ENCODE peak calls at places on chromosomes 1 and 21, in seven cellular contexts. S is aorta; Q is PC-9; E is CD4-positive, alpha-beta memory T cell; C is endodermal cell; N is fibroblast of lung; V is ovary. X is an unnamed sample.

GRCh38 chr21:42674351-42674940 is 21.0 kb downstream of the PDE9A start:
- DNase-seq in S (no peak), Q (no peak), E (no peak), C (peak), N (no peak), V (peak), X (no peak)

GRCh38 chr1:180981596-180982387 is 40.9 kb downstream of the STX6 start:
- DNase-seq in S (no peak), Q (no peak), E (peak), C (peak), N (peak), V (no peak), X (no peak)

GRCh38 chr1:62425041-62425440 is 11.8 kb upstream of the USP1 start:
- DNase-seq in S (no peak), Q (no peak), E (no peak), C (no peak), N (no peak), V (no peak), X (no peak)

GRCh38 chr1:115214098-115214497 is 124.0 kb downstream of the NGF start:
- DNase-seq in S (no peak), Q (no peak), E (no peak), C (no peak), N (no peak), V (no peak), X (no peak)

GRCh38 chr1:228289996-228290881 is 82.4 kb downstream of the OBSCN start:
- DNase-seq in S (peak), Q (no peak), E (no peak), C (no peak), N (no peak), V (peak), X (no peak)

GRCh38 chr1:58456470-58456869 is 90.1 kb downstream of the OMA1 start:
- DNase-seq in S (no peak), Q (no peak), E (no peak), C (no peak), N (peak), V (no peak), X (no peak)

GRCh38 chr21:29725025-29725736 is 214.6 kb downstream of the GRIK1 start:
- DNase-seq in S (no peak), Q (no peak), E (no peak), C (no peak), N (no peak), V (no peak), X (no peak)

GRCh38 chr1:86487131-86487804 is 18.5 kb downstream of the CLCA1 start:
- DNase-seq in S (no peak), Q (no peak), E (no peak), C (no peak), N (peak), V (no peak), X (peak)

GRCh38 chr1:37851782-37852210 is 7.6 kb downstream of the MTF1 start:
- DNase-seq in S (no peak), Q (no peak), E (no peak), C (no peak), N (no peak), V (no peak), X (no peak)

GRCh38 chr1:155255243-155256100 is at the start of gene ENTREP3:
- DNase-seq in S (peak), Q (peak), E (peak), C (peak), N (peak), V (peak), X (peak)

GRCh38 chr1:115411388-115412063 is 73.5 kb upstream of the NGF start:
- DNase-seq in S (no peak), Q (no peak), E (no peak), C (no peak), N (peak), V (no peak), X (peak)

GRCh38 chr1:150233359-150234308 is 2.3 kb downstream of the ANP32E start:
- DNase-seq in S (peak), Q (no peak), E (no peak), C (peak), N (peak), V (no peak), X (peak)

GRCh38 chr1:236457775-236458174 is 63.7 kb downstream of the EDARADD start:
- DNase-seq in S (no peak), Q (no peak), E (no peak), C (no peak), N (no peak), V (no peak), X (no peak)

GRCh38 chr1:248821101-248821500 is 4.6 kb downstream of the SH3BP5L start:
- DNase-seq in S (peak), Q (no peak), E (no peak), C (no peak), N (peak), V (no peak), X (peak)

GRCh38 chr1:228152097-228152917 is 2.6 kb downstream of the GJC2 start:
- DNase-seq in S (peak), Q (no peak), E (no peak), C (no peak), N (no peak), V (peak), X (no peak)

GRCh38 chr1:245378352-245379144 is 223.8 kb downstream of the KIF26B start:
- DNase-seq in S (no peak), Q (no peak), E (no peak), C (peak), N (no peak), V (no peak), X (no peak)

GRCh38 chr1:209688746-209689234 is 13.6 kb downstream of the G0S2 start:
- DNase-seq in S (no peak), Q (no peak), E (no peak), C (no peak), N (peak), V (no peak), X (peak)

GRCh38 chr21:20419780-20420179 is 578.4 kb upstream of the NCAM2 start:
- DNase-seq in S (no peak), Q (no peak), E (no peak), C (no peak), N (no peak), V (no peak), X (peak)

GRCh38 chr1:226676381-226676780 is 62.7 kb downstream of the ITPKB start:
- DNase-seq in S (no peak), Q (no peak), E (no peak), C (no peak), N (peak), V (no peak), X (no peak)

GRCh38 chr1:108049083-108049819 is 84.3 kb upstream of the VAV3 start:
- DNase-seq in S (no peak), Q (no peak), E (no peak), C (peak), N (peak), V (no peak), X (no peak)

GRCh38 chr21:43864806-43865470 is at the start of gene AGPAT3:
- DNase-seq in S (peak), Q (no peak), E (peak), C (no peak), N (peak), V (peak), X (no peak)

GRCh38 chr1:228009828-228010775 is 3.3 kb downstream of the WNT3A start:
- DNase-seq in S (peak), Q (no peak), E (no peak), C (peak), N (no peak), V (no peak), X (no peak)

GRCh38 chr1:174535207-174535606 is 87.4 kb downstream of the GPR52 start:
- DNase-seq in S (no peak), Q (no peak), E (no peak), C (no peak), N (peak), V (no peak), X (no peak)

DNA sequence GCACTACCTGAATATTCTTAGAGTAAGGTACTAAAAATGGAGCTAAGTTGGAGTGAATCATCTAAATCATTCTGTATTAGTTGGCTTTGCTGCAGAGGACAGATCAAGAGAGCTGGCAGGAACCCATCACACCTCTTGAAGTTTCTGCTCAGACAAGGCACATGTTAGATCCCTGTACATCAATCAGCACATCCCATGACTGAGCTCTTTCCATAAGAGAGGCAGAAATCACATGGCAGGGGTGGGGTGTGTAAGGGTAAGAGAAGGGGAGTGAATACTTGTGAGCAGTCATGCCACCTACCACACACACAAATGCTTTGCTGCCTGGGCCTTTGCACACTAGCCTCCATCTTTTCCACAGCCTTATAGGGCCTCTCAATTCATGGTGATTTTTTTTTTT is 214.4 kb downstream of the SLC35F3 start:
- DNase-seq in S (no peak), Q (no peak), E (no peak), C (no peak), N (no peak), V (no peak), X (no peak)
- H3K27ac ChIP-seq in S (no peak), Q (no peak), E (no peak), C (no peak), N (no peak), V (no peak), X (no peak)

GRCh38 chr1:27785763-27786162 is 12.7 kb downstream of the STX12 start:
- DNase-seq in S (no peak), Q (peak), E (no peak), C (no peak), N (peak), V (no peak), X (peak)
- H3K27ac ChIP-seq in S (no peak), Q (peak), E (no peak), C (no peak), N (no peak), V (no peak), X (no peak)

GRCh38 chr21:28419811-28420210 is 572.9 kb downstream of the LTN1 start:
- DNase-seq in S (no peak), Q (no peak), E (no peak), C (no peak), N (no peak), V (no peak), X (no peak)
- H3K27ac ChIP-seq in S (no peak), Q (no peak), E (no peak), C (no peak), N (no peak), V (no peak), X (no peak)

GRCh38 chr1:33501309-33501708 is 28.9 kb downstream of the ZSCAN20 start:
- DNase-seq in S (no peak), Q (no peak), E (no peak), C (no peak), N (no peak), V (no peak), X (no peak)

GRCh38 chr1:33500547-33500946 is 28.1 kb downstream of the ZSCAN20 start:
- DNase-seq in S (no peak), Q (peak), E (no peak), C (peak), N (no peak), V (no peak), X (no peak)

GRCh38 chr1:33501774-33502173 is 29.3 kb downstream of the ZSCAN20 start:
- DNase-seq in S (no peak), Q (no peak), E (no peak), C (no peak), N (no peak), V (no peak), X (no peak)

GRCh38 chr1:33494929-33495328 is 22.5 kb downstream of the ZSCAN20 start:
- DNase-seq in S (no peak), Q (no peak), E (no peak), C (no peak), N (no peak), V (no peak), X (peak)

GRCh38 chr1:33497410-33497809 is 25.0 kb downstream of the ZSCAN20 start:
- DNase-seq in S (no peak), Q (no peak), E (no peak), C (no peak), N (no peak), V (no peak), X (no peak)
- H3K27ac ChIP-seq in S (no peak), Q (no peak), E (no peak), C (no peak), N (no peak), V (no peak), X (no peak)

GRCh38 chr1:959730-960039 is 629 bp upstream of the NOC2L start:
- DNase-seq in S (no peak), Q (no peak), E (no peak), C (no peak), N (no peak), V (no peak), X (no peak)

GRCh38 chr1:962381-963350 is 2.3 kb downstream of the KLHL17 start:
- DNase-seq in S (no peak), Q (no peak), E (no peak), C (no peak), N (no peak), V (no peak), X (no peak)

GRCh38 chr1:958823-959729 is at the start of gene NOC2L:
- DNase-seq in S (peak), Q (peak), E (peak), C (peak), N (peak), V (peak), X (peak)

GRCh38 chr1:961132-961652 is 808 bp downstream of the KLHL17 start:
- DNase-seq in S (no peak), Q (no peak), E (no peak), C (peak), N (no peak), V (no peak), X (no peak)

GRCh38 chr1:960371-961131 is at the start of gene KLHL17:
- DNase-seq in S (peak), Q (peak), E (peak), C (peak), N (peak), V (no peak), X (peak)
- H3K27ac ChIP-seq in S (no peak), Q (no peak), E (peak), C (no peak), N (peak), V (no peak), X (no peak)

GRCh38 chr1:147665521-147665920 is 4.8 kb downstream of the ACP6 start:
- DNase-seq in S (no peak), Q (no peak), E (no peak), C (peak), N (no peak), V (no peak), X (no peak)

GRCh38 chr1:147673816-147674215 is 3.5 kb upstream of the ACP6 start:
- DNase-seq in S (no peak), Q (no peak), E (no peak), C (no peak), N (no peak), V (no peak), X (no peak)

GRCh38 chr1:147673401-147673800 is 3.1 kb upstream of the ACP6 start:
- DNase-seq in S (no peak), Q (no peak), E (no peak), C (no peak), N (peak), V (no peak), X (no peak)

GRCh38 chr1:147670319-147671003 is at the start of gene ACP6:
- DNase-seq in S (peak), Q (peak), E (peak), C (peak), N (peak), V (peak), X (peak)

DNA sequence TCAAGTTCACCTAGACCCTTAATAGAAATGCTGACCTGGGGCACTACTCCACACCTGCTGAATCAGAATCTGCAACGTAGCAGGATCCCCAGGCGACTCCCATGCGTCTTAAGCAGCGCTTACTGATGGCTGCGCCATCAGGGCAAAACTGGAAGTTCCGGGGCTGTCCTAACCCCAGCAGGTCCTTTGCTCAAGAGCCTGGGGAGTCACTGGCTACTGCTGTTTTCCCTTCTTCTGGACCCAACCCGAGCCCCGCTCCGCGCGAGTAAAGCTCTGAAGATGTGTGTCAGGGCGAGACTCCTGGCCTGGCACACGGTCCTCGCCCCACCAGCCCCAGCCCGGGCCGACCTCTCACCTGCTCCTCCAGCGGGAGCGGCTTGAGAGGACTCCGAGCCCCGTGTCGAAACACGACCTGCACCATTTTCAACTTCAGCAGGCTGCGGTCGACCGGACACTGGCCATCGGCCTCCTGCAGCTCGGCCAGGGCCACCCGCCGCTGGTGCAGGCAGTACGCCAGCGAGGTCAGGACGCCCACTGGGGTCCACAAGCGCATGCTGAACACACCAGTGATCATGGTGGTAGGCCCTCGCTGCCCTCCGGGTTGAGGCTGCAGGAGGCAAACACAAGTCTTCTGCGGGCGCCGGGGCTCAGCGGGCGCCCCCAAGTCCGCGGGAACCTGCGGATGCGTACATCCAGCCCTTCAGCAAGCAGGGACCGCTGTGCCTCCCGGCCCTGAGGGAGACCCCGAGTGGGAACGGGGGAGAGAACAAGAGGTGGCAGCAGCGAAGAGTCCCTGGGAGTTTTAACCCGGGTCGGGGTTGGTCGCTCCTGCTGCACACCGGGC is 627 bp downstream of the ACP6 start:
- DNase-seq in S (peak), Q (peak), E (peak), C (peak), N (peak), V (peak), X (peak)
- H3K27ac ChIP-seq in S (peak), Q (peak), E (peak), C (peak), N (peak), V (peak), X (no peak)

GRCh38 chr1:1758692-1759455 is 19.4 kb downstream of the NADK start:
- DNase-seq in S (no peak), Q (peak), E (no peak), C (no peak), N (no peak), V (no peak), X (no peak)

GRCh38 chr1:1756661-1757421 is 21.4 kb downstream of the NADK start:
- DNase-seq in S (no peak), Q (no peak), E (no peak), C (no peak), N (no peak), V (no peak), X (no peak)

GRCh38 chr1:1755852-1756251 is 22.4 kb downstream of the NADK start:
- DNase-seq in S (no peak), Q (no peak), E (no peak), C (no peak), N (no peak), V (no peak), X (no peak)

GRCh38 chr1:1758059-1758621 is 20.1 kb downstream of the NADK start:
- DNase-seq in S (no peak), Q (no peak), E (no peak), C (no peak), N (no peak), V (no peak), X (no peak)

DNA sequence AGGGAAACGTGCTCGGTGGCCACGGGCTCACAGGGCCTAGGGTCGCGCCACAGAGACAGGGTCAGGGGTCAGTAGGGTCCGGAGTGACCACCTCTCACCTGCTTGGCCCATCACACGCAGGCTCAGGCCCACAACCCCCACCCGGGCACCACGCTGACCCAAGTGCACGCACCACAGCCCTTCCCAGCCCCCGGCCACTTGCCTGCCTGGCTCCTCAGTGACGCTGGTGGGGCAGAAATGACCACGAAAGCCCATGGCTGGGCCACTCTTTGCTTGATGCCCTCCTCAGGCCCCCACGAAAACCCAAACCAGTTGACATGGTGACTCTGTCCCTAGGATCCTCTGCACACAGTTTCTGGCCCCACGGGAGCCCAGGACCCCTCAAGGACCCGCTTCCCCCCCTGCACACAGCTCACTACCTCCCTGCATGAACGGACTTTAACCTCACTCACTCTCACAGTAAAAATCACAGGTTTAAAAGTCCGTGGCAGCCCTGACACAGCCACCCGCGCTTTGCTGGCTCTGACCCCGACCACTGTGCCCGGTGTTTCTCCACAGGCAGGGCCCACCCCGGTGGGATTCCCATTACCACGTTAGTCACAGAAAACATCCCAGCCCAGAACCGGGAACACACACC is 20.7 kb downstream of the NADK start:
- DNase-seq in S (no peak), Q (no peak), E (no peak), C (no peak), N (no peak), V (no peak), X (no peak)
- H3K27ac ChIP-seq in S (no peak), Q (peak), E (no peak), C (no peak), N (no peak), V (no peak), X (no peak)

DNA sequence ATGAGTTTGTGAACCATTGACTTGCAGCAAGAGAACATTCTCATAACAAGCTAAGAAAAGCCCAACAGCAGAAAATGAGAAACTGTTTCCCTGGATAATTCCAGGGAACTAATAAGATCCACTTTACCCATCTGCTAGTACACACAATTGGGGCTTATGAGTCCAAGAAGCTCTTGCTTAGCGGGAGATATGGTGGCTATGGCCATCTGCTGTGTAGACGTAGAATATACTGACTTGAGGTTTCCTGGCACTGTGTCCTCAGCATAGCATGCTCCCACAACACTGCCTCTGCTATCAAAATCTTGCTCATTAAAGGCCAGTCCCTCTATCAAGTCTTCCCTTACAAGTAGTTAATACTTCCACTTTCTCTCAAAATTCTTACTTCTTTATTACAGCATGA is 6.8 kb upstream of the RXRG start:
- DNase-seq in S (no peak), Q (no peak), E (no peak), C (no peak), N (no peak), V (no peak), X (no peak)
- H3K27ac ChIP-seq in S (no peak), Q (no peak), E (no peak), C (no peak), N (no peak), V (no peak), X (no peak)